ENCODE peak calls at places on chromosomes 5 and 9, in four cellular contexts. J is body of pancreas, C is sigmoid colon, N is right lobe of liver. Z is an unnamed sample. For H3K4me1, the result is how much of the 10 kb centered on the place peaks cover.

GRCh38 chr9:13388157-13388556 is 108.7 kb upstream of the MPDZ start:
- DNase-seq in J (no peak), C (peak), N (no peak), Z (no peak)

GRCh38 chr5:57221049-57221568 is 47.2 kb downstream of the GPBP1 start:
- DNase-seq in J (no peak), C (no peak), N (no peak), Z (no peak)

GRCh38 chr5:92544567-92544966 is 1036.5 kb downstream of the NR2F1-AS1 start:
- DNase-seq in J (no peak), C (no peak), N (no peak), Z (no peak)

GRCh38 chr5:14720236-14720923 is 55.9 kb downstream of the OTULIN start:
- DNase-seq in J (no peak), C (no peak), N (no peak), Z (peak)

GRCh38 chr5:68746220-68747076 is 347.4 kb upstream of the SLC30A5 start:
- DNase-seq in J (no peak), C (no peak), N (peak), Z (no peak)

GRCh38 chr5:126499742-126500396 is 76.7 kb downstream of the GRAMD2B start:
- DNase-seq in J (no peak), C (no peak), N (no peak), Z (peak)

GRCh38 chr9:70535546-70536323 is 121.3 kb upstream of the KLF9 start:
- DNase-seq in J (no peak), C (no peak), N (no peak), Z (no peak)

GRCh38 chr9:86946712-86947145 is 577 bp downstream of the GAS1 start:
- DNase-seq in J (no peak), C (peak), N (peak), Z (peak)

GRCh38 chr5:100840769-100841168 is 62.3 kb downstream of the ST8SIA4 start:
- DNase-seq in J (no peak), C (no peak), N (no peak), Z (no peak)

GRCh38 chr9:123787411-123787810 is 142.5 kb downstream of the DENND1A start:
- DNase-seq in J (no peak), C (no peak), N (no peak), Z (no peak)

GRCh38 chr9:136132500-136133050 is 13.9 kb upstream of the TMEM250 start:
- DNase-seq in J (no peak), C (no peak), N (no peak), Z (no peak)

GRCh38 chr5:175344331-175345200 is 99.4 kb downstream of the DRD1 start:
- DNase-seq in J (no peak), C (no peak), N (no peak), Z (peak)

GRCh38 chr5:33170414-33170813 is 270.4 kb upstream of the TARS1 start:
- DNase-seq in J (no peak), C (no peak), N (no peak), Z (no peak)

GRCh38 chr9:37302277-37302676 is 120.2 kb upstream of the GRHPR start:
- DNase-seq in J (no peak), C (no peak), N (no peak), Z (no peak)

GRCh38 chr5:3854069-3854741 is 258.6 kb downstream of the IRX1 start:
- DNase-seq in J (no peak), C (no peak), N (no peak), Z (no peak)

GRCh38 chr5:160800375-160800774 is 51.6 kb downstream of the ATP10B start:
- DNase-seq in J (no peak), C (no peak), N (no peak), Z (no peak)

GRCh38 chr9:113545068-113545467 is 81.5 kb downstream of the RGS3 start:
- DNase-seq in J (no peak), C (peak), N (peak), Z (no peak)

GRCh38 chr9:122498883-122499288 is 11.7 kb upstream of the OR1J2 start:
- DNase-seq in J (no peak), C (no peak), N (no peak), Z (peak)

GRCh38 chr9:88460583-88461332 is 72.5 kb downstream of the SPIN1 start:
- DNase-seq in J (no peak), C (no peak), N (no peak), Z (peak)

GRCh38 chr5:147168578-147169327 is 66.1 kb upstream of the STK32A start:
- DNase-seq in J (no peak), C (no peak), N (no peak), Z (no peak)

GRCh38 chr5:174910245-174910737 is 185.9 kb downstream of the MSX2 start:
- DNase-seq in J (peak), C (peak), N (peak), Z (peak)

GRCh38 chr5:52988335-52989024 is 672 bp upstream of the ITGA2 start:
- DNase-seq in J (no peak), C (no peak), N (no peak), Z (no peak)

GRCh38 chr9:2691212-2691611 is 26.1 kb upstream of the KCNV2 start:
- DNase-seq in J (no peak), C (no peak), N (no peak), Z (no peak)

GRCh38 chr9:123457586-123457985 is 101.6 kb downstream of the CRB2 start:
- DNase-seq in J (no peak), C (peak), N (no peak), Z (no peak)

GRCh38 chr5:57576317-57576716 is 93.7 kb upstream of the ACTBL2 start:
- DNase-seq in J (no peak), C (no peak), N (no peak), Z (no peak)

DNA sequence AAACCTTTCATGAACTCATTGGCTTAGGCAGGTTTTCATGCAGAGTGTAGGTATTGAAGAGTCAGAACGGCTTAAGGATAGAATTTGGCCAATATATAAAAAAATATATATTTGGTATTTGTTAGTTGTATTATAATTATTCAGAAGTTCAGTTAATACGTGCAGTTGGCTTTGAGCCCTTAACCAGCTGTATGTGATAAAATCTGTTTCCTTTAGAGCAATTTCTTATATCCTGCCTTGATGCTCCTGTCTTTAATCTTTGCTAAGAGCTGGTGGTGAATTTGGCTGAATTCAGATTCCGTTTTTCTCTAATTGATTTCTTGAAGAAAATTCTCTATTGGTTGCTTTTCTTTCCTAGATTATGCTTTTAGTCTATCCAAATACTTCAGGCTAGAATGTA is 3.7 kb downstream of the ANXA1 start:
- DNase-seq in J (no peak), C (no peak), N (no peak), Z (no peak)
- H3K4me1 ChIP-seq in J (under half), C (half or more), N (under half), Z (half or more)

GRCh38 chr9:134457321-134457923 is 131.2 kb downstream of the RXRA start:
- DNase-seq in J (no peak), C (no peak), N (no peak), Z (no peak)
- H3K27ac ChIP-seq in J (no peak), C (peak), N (no peak), Z (peak)

DNA sequence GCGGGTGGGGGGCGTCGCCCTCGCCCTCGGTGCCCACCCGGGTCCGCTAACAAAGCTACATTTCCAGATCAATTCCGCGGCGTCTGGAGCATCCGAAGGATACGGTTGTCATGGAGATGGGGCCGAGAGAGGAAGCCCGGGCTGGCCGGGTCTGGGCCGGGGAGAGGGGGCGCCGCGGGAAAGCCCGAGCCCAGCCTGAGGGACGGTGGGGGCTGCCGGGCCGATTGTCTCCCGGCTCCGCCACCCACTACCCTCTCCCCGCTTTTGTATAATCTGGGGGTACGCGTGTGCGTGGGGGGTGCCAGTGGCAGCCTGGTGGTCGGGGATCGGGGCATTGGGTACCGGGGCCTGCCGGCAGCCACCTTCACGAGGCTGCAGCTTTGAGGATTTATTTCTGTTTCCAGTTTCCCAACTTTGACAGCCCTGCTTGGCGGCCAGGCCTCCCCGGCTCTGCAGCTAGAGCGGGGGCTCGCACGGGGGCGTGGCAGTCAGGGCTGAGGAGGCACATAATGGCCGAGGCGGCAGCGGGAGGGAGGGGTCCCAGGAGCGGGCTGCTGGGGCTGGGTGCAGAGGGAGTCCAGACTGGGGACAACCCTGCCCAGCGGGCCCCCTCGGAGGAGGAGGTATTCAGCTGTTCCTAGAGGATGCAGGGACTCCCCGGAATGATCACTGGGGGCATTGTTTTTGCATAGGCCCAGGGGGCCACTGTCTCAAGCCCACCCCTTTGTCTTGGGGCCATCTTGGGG is 626 bp downstream of the PSD2 start:
- DNase-seq in J (no peak), C (no peak), N (no peak), Z (no peak)
- H3K4me3 ChIP-seq in J (no peak), C (peak), N (no peak), Z (no peak)

GRCh38 chr5:132425009-132425937 is 55.8 kb downstream of the SLC22A5 start:
- DNase-seq in J (no peak), C (peak), N (no peak), Z (peak)
- H3K4me1 ChIP-seq in J (half or more), C (half or more), N (half or more), Z (half or more)

DNA sequence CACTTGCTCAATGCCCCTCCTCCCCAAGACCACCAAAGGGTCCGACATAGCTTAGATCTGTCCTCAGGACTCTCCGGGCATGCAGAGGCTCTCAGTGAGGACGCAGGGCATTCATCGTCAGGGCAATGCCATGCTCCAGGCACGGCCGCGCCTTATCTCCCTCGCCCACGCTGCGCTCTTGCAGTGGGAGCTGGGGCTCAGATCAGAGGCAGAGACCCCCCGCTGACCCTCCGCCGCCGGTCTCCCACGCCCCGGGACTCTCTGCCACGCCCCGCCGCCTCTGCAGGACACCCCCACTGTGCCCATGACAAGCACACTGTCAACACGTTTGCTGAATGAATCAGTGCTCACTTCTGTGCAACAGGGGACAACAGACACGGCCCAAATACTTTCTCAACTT is 140.7 kb downstream of the ADAMTS2 start:
- DNase-seq in J (no peak), C (no peak), N (no peak), Z (no peak)
- H3K27ac ChIP-seq in J (no peak), C (no peak), N (no peak), Z (no peak)

Z was measured in SJSA1.